ENCODE peak calls at places on chromosomes 2 and 18, in four cellular contexts. G, Y, V and Z are unnamed samples.

GRCh38 chr2:109607766-109608165 is 6.0 kb downstream of the SEPTIN10 start:
- DNase-seq in Y (no peak), V (peak; percentile 47), G (no peak), Z (no peak)

GRCh38 chr2:84085562-84085961 is 373.5 kb downstream of the SUCLG1 start:
- DNase-seq in Y (no peak), G (no peak), V (no peak), Z (no peak)

GRCh38 chr2:43341959-43342757 is 115.8 kb upstream of the ZFP36L2 start:
- DNase-seq in G (no peak), Y (no peak), V (no peak), Z (no peak)

GRCh38 chr2:217803639-217803932 is 199.2 kb downstream of the TNS1 start:
- DNase-seq in G (no peak), Y (no peak), V (no peak), Z (no peak)

GRCh38 chr2:200482194-200482593 is 27.7 kb downstream of the KCTD18 start:
- DNase-seq in V (no peak), G (no peak), Y (no peak), Z (no peak)

GRCh38 chr2:44954902-44955592 is 13.5 kb downstream of the SIX3 start:
- DNase-seq in V (no peak), Y (no peak), G (no peak), Z (no peak)

GRCh38 chr2:217994776-217995274 is 8.0 kb downstream of the TNS1 start:
- DNase-seq in G (no peak), V (peak; percentile 70), Y (no peak), Z (no peak)

GRCh38 chr18:35510071-35511010 is 12.6 kb upstream of the INO80C start:
- DNase-seq in V (no peak), Y (no peak), G (no peak), Z (no peak)

GRCh38 chr2:145569108-145569507 is 1049.2 kb upstream of the ZEB2 start:
- DNase-seq in G (no peak), Y (no peak), V (no peak), Z (no peak)

GRCh38 chr2:25123682-25124081 is 44.7 kb downstream of the POMC start:
- DNase-seq in Y (no peak), V (no peak), G (no peak), Z (no peak)

GRCh38 chr2:112195167-112195766 is 57.1 kb downstream of the FBLN7 start:
- DNase-seq in Y (no peak), G (no peak), V (no peak), Z (no peak)

GRCh38 chr18:46541626-46542189 is 115.3 kb downstream of the LOXHD1 start:
- DNase-seq in Y (no peak), V (no peak), G (no peak), Z (no peak)

GRCh38 chr18:46337206-46337710 is 233.1 kb downstream of the HAUS1 start:
- DNase-seq in G (no peak), Y (no peak), V (no peak), Z (no peak)

GRCh38 chr18:3481696-3482210 is 31.8 kb downstream of the TGIF1 start:
- DNase-seq in G (no peak), V (peak; percentile 73), Y (no peak), Z (peak; percentile 35)

GRCh38 chr2:83196225-83196624 is 1262.9 kb downstream of the SUCLG1 start:
- DNase-seq in Y (peak; percentile 22), G (no peak), V (peak; percentile 75), Z (no peak)

GRCh38 chr2:234203135-234203984 is 152.9 kb downstream of the SPP2 start:
- DNase-seq in V (peak; percentile 93), G (no peak), Y (no peak), Z (no peak)

GRCh38 chr2:123495241-123495640 is 529.8 kb upstream of the CNTNAP5 start:
- DNase-seq in Y (no peak), G (no peak), V (no peak), Z (no peak)

GRCh38 chr2:197615033-197615652 is 60.2 kb downstream of the RFTN2 start:
- DNase-seq in Y (peak; percentile 13), V (no peak), G (no peak), Z (peak; percentile 52)

GRCh38 chr2:2333076-2333475 is 2.0 kb upstream of the MYT1L start:
- DNase-seq in G (no peak), V (no peak), Y (peak; percentile 89), Z (no peak)

GRCh38 chr2:120842456-120843439 is 107.1 kb downstream of the GLI2 start:
- DNase-seq in Y (no peak), V (peak; percentile 11), G (peak; percentile 22), Z (no peak)

GRCh38 chr2:10103179-10103578 is 19.4 kb upstream of the RRM2 start:
- DNase-seq in Y (no peak), V (no peak), G (no peak), Z (no peak)

GRCh38 chr2:228016402-228016801 is 145.0 kb downstream of the DAW1 start:
- DNase-seq in G (no peak), V (no peak), Y (no peak), Z (no peak)

GRCh38 chr2:39127973-39128372 is 7.1 kb upstream of the SOS1 start:
- DNase-seq in G (no peak), Y (no peak), V (peak; percentile 72), Z (peak; percentile 19)

GRCh38 chr2:240503848-240504247 is 53.9 kb downstream of the ANKMY1 start:
- DNase-seq in V (no peak), G (no peak), Y (no peak), Z (no peak)

GRCh38 chr2:33521791-33522281 is 45.4 kb downstream of the RASGRP3 start:
- DNase-seq in G (no peak), V (peak; percentile 72), Y (no peak), Z (no peak)

GRCh38 chr2:84849271-84849952 is 31.5 kb downstream of the TRABD2A start:
- DNase-seq in V (peak; percentile 61), Y (no peak), G (no peak), Z (no peak)

GRCh38 chr2:29398384-29399237 is 283.4 kb downstream of the CLIP4 start:
- DNase-seq in V (no peak), G (no peak), Y (no peak), Z (no peak)

GRCh38 chr2:161243873-161244272 is 64.4 kb upstream of the PSMD14 start:
- DNase-seq in V (no peak), Y (no peak), G (no peak), Z (no peak)

GRCh38 chr2:227406177-227407031 is 18.7 kb upstream of the SCYGR1 start:
- DNase-seq in G (no peak), V (peak; percentile 98), Y (peak; percentile 66), Z (peak; percentile 73)

GRCh38 chr2:86274918-86275275 is 62.5 kb downstream of the REEP1 start:
- DNase-seq in G (no peak), Y (no peak), V (peak; percentile 44), Z (peak; percentile 86)

GRCh38 chr2:12935226-12935625 is 218.5 kb downstream of the TRIB2 start:
- DNase-seq in G (no peak), Y (no peak), V (no peak), Z (no peak)

GRCh38 chr2:219887870-219888269 is 260.4 kb downstream of the SLC4A3 start:
- DNase-seq in V (no peak), G (no peak), Y (no peak), Z (no peak)

GRCh38 chr2:43109261-43109743 is 117.1 kb downstream of the ZFP36L2 start:
- DNase-seq in G (no peak), V (no peak), Y (no peak), Z (no peak)

GRCh38 chr2:229740279-229740678 is 25.9 kb upstream of the DNER start:
- DNase-seq in Y (no peak), V (no peak), G (no peak), Z (no peak)

GRCh38 chr2:144261336-144261735 is 258.6 kb downstream of the ZEB2 start:
- DNase-seq in V (no peak), G (no peak), Y (no peak), Z (no peak)

GRCh38 chr2:233461481-233461891 is 105.1 kb downstream of the USP40 start:
- DNase-seq in G (no peak), Y (no peak), V (no peak), Z (no peak)

GRCh38 chr2:157691695-157692094 is 63.0 kb upstream of the ACVR1C start:
- DNase-seq in Y (no peak), V (peak; percentile 35), G (no peak), Z (no peak)

GRCh38 chr2:230896346-230897115 is 28.5 kb downstream of the GPR55 start:
- DNase-seq in G (no peak), V (no peak), Y (no peak), Z (peak; percentile 6)

GRCh38 chr2:166568409-166568808 is 74.4 kb upstream of the SCN7A start:
- DNase-seq in V (no peak), G (no peak), Y (no peak), Z (no peak)